ENCODE peak calls at places on chromosomes 1 and 21, in six cellular contexts. One of them, this sample, is unnamed.

GRCh38 chr1:24486296-24487065 is 16.2 kb upstream of the RCAN3 start:
- DNase-seq in lower lobe of right lung: no peak
- DNase-seq in right lobe of liver: no peak
- DNase-seq in mucosa of descending colon: no peak
- DNase-seq in uterus: no peak
- DNase-seq in lung: no peak
- DNase-seq in this sample: no peak

GRCh38 chr1:157472302-157472701 is 80.0 kb downstream of the FCRL5 start:
- DNase-seq in lower lobe of right lung: no peak
- DNase-seq in right lobe of liver: no peak
- DNase-seq in mucosa of descending colon: no peak
- DNase-seq in uterus: no peak
- DNase-seq in lung: no peak
- DNase-seq in this sample: no peak

GRCh38 chr1:186884266-186884665 is 55.5 kb downstream of the PLA2G4A start:
- DNase-seq in lower lobe of right lung: no peak
- DNase-seq in right lobe of liver: no peak
- DNase-seq in mucosa of descending colon: no peak
- DNase-seq in uterus: no peak
- DNase-seq in lung: no peak
- DNase-seq in this sample: no peak

GRCh38 chr1:214076341-214077035 is 88.7 kb downstream of the PROX1 start:
- DNase-seq in lower lobe of right lung: no peak
- DNase-seq in right lobe of liver: no peak
- DNase-seq in mucosa of descending colon: no peak
- DNase-seq in uterus: no peak
- DNase-seq in lung: no peak
- DNase-seq in this sample: peak; percentile 23

GRCh38 chr1:236744533-236744932 is 50.6 kb upstream of the MTR start:
- DNase-seq in lower lobe of right lung: no peak
- DNase-seq in right lobe of liver: no peak
- DNase-seq in mucosa of descending colon: no peak
- DNase-seq in uterus: no peak
- DNase-seq in lung: no peak
- DNase-seq in this sample: no peak

GRCh38 chr1:201552941-201553341 is 14.0 kb downstream of the NAV1 start:
- DNase-seq in lower lobe of right lung: peak; percentile 26
- DNase-seq in right lobe of liver: no peak
- DNase-seq in mucosa of descending colon: no peak
- DNase-seq in uterus: no peak
- DNase-seq in lung: no peak
- DNase-seq in this sample: no peak

GRCh38 chr1:38826886-38827285 is 32.7 kb downstream of the RRAGC start:
- DNase-seq in lower lobe of right lung: no peak
- DNase-seq in right lobe of liver: no peak
- DNase-seq in mucosa of descending colon: no peak
- DNase-seq in uterus: no peak
- DNase-seq in lung: no peak
- DNase-seq in this sample: no peak

GRCh38 chr21:34073749-34074282 is 438 bp downstream of the MRPS6 start:
- DNase-seq in lower lobe of right lung: peak; percentile 61
- DNase-seq in right lobe of liver: peak; percentile 68
- DNase-seq in mucosa of descending colon: no peak
- DNase-seq in uterus: no peak
- DNase-seq in lung: no peak
- DNase-seq in this sample: peak; percentile 39

GRCh38 chr1:59422921-59423575 is 126.2 kb downstream of the FGGY start:
- DNase-seq in lower lobe of right lung: peak; percentile 70
- DNase-seq in right lobe of liver: peak; percentile 92
- DNase-seq in mucosa of descending colon: no peak
- DNase-seq in uterus: peak; percentile 54
- DNase-seq in lung: peak; percentile 80
- DNase-seq in this sample: peak; percentile 35

GRCh38 chr1:32873484-32873883 is 2.8 kb upstream of the FNDC5 start:
- DNase-seq in lower lobe of right lung: no peak
- DNase-seq in right lobe of liver: no peak
- DNase-seq in mucosa of descending colon: no peak
- DNase-seq in uterus: no peak
- DNase-seq in lung: no peak
- DNase-seq in this sample: no peak

GRCh38 chr1:205486258-205486657 is 18.2 kb upstream of the CDK18 start:
- DNase-seq in lower lobe of right lung: no peak
- DNase-seq in right lobe of liver: no peak
- DNase-seq in mucosa of descending colon: no peak
- DNase-seq in uterus: no peak
- DNase-seq in lung: no peak
- DNase-seq in this sample: no peak

GRCh38 chr1:205481629-205482071 is 22.8 kb upstream of the CDK18 start:
- DNase-seq in lower lobe of right lung: no peak
- DNase-seq in right lobe of liver: no peak
- DNase-seq in mucosa of descending colon: no peak
- DNase-seq in uterus: no peak
- DNase-seq in lung: no peak
- DNase-seq in this sample: no peak

GRCh38 chr1:205483372-205483771 is 21.1 kb upstream of the CDK18 start:
- DNase-seq in lower lobe of right lung: no peak
- DNase-seq in right lobe of liver: no peak
- DNase-seq in mucosa of descending colon: no peak
- DNase-seq in uterus: no peak
- DNase-seq in lung: no peak
- DNase-seq in this sample: no peak

GRCh38 chr1:205488074-205488723 is 16.3 kb upstream of the CDK18 start:
- DNase-seq in lower lobe of right lung: no peak
- DNase-seq in right lobe of liver: peak; percentile 37
- DNase-seq in mucosa of descending colon: no peak
- DNase-seq in uterus: peak; percentile 53
- DNase-seq in lung: peak; percentile 52
- DNase-seq in this sample: peak; percentile 52

DNA sequence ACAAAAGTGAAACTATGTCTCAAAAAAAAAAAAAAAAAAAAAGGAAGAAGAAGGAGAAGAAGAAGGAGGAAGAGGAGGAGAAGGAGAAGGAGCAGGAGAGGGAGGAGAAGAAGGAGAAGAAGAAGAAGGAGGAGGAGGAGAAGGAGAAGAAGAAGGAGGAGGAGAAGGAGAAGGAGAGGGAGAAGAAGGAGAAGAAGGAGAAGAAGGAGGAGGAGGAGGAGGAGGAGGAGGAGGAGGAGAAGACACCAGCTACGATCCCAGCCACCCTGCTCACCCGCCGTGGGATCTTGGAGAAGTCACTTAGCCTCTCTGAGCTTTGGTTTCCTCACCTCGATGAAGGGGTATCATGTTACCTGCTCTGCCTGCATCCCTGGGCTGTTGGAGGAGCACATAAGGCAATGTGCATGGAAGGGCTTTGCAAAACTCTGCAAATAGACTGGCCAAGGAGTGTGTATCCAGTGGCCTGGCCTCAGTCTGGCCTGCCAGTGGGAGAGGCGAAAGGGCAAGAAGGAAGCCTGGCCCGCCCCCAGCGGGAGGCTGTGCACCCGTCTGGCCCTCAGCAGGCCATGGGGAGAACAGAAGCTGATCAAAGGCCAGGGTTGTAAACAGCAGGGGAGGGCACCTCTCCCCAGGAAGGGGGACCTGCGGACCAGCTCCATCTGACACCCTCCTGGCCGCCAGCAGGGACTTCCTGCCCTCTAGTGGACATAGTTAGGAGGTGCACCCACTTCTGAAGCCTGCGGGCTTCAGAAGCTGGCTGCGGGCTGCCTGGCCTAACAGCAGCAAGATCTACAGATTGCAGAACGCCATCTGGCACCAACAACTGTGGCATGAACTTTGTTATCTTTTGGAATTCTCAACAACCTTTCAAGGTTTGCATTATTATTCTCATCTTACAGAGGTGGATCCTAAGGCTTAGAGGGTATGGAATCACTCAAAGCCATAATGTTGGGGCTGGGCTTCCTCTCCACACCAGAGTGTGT is 19.2 kb upstream of the CDK18 start:
- DNase-seq in lower lobe of right lung: peak; percentile 67
- DNase-seq in right lobe of liver: peak; percentile 57
- DNase-seq in mucosa of descending colon: peak; percentile 60
- DNase-seq in uterus: peak; percentile 65
- DNase-seq in lung: peak; percentile 58
- DNase-seq in this sample: peak; percentile 79
- H3K4me3 ChIP-seq in lower lobe of right lung: no peak overlapping the region
- H3K4me3 ChIP-seq in right lobe of liver: no peak overlapping the region
- H3K4me3 ChIP-seq in mucosa of descending colon: no peak overlapping the region
- H3K4me3 ChIP-seq in uterus: no peak overlapping the region
- H3K4me3 ChIP-seq in lung: no peak overlapping the region
- H3K4me3 ChIP-seq in this sample: no peak overlapping the region

GRCh38 chr1:160664573-160665051 is 17.8 kb upstream of the SLAMF1 start:
- DNase-seq in lower lobe of right lung: no peak
- DNase-seq in right lobe of liver: no peak
- DNase-seq in mucosa of descending colon: no peak
- DNase-seq in uterus: no peak
- DNase-seq in lung: no peak
- DNase-seq in this sample: no peak
- H3K4me3 ChIP-seq in lower lobe of right lung: no peak overlapping the region
- H3K4me3 ChIP-seq in right lobe of liver: no peak overlapping the region
- H3K4me3 ChIP-seq in mucosa of descending colon: no peak overlapping the region
- H3K4me3 ChIP-seq in uterus: no peak overlapping the region
- H3K4me3 ChIP-seq in lung: no peak overlapping the region
- H3K4me3 ChIP-seq in this sample: no peak overlapping the region

DNA sequence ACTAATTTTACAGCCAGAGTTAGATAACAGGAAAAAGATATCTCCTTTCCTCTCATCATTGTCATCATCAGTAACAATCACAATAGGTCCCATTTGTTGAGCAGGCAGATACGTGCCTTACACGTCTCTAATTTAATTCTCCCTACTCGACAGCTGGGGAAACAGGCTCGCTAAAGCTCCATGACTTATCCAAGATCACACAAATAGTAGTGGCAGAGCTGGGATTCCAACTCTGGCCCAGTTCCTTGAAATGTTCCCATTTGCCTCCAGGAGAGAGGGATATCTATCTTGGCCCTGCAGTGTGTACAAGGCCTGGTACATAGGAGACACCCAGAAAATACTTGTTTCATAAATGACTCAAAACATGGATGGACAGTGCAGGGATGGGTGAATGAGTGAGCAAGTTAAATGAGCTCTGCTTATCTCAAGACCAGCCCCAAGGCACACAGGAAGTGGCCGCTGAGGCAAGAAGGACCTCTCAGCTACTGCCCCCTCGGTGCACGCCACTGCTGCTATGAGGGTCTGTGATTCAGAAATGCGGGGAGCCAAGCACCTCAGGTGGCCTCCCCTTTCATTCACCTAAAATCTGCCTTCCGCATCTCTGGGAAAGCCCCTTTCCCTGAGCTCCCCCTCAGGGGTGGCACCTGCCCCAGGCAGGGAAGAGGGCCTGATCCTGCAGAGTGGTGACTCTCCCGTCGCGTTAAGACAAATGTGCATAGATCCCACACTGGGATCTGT is 3.7 kb downstream of the KCNN3 start:
- DNase-seq in lower lobe of right lung: no peak
- DNase-seq in right lobe of liver: no peak
- DNase-seq in mucosa of descending colon: no peak
- DNase-seq in uterus: no peak
- DNase-seq in lung: no peak
- DNase-seq in this sample: no peak
- H3K4me3 ChIP-seq in lower lobe of right lung: no peak overlapping the region
- H3K4me3 ChIP-seq in right lobe of liver: no peak overlapping the region
- H3K4me3 ChIP-seq in mucosa of descending colon: no peak overlapping the region
- H3K4me3 ChIP-seq in uterus: no peak overlapping the region
- H3K4me3 ChIP-seq in lung: no peak overlapping the region
- H3K4me3 ChIP-seq in this sample: no peak overlapping the region

GRCh38 chr1:40817791-40818263 is 34.2 kb downstream of the KCNQ4 start:
- DNase-seq in lower lobe of right lung: no peak
- DNase-seq in right lobe of liver: no peak
- DNase-seq in mucosa of descending colon: no peak
- DNase-seq in uterus: no peak
- DNase-seq in lung: no peak
- DNase-seq in this sample: no peak

GRCh38 chr1:40819101-40819500 is 35.5 kb downstream of the KCNQ4 start:
- DNase-seq in lower lobe of right lung: no peak
- DNase-seq in right lobe of liver: no peak
- DNase-seq in mucosa of descending colon: no peak
- DNase-seq in uterus: no peak
- DNase-seq in lung: no peak
- DNase-seq in this sample: no peak

GRCh38 chr1:40820911-40821693 is 37.5 kb downstream of the KCNQ4 start:
- DNase-seq in lower lobe of right lung: no peak
- DNase-seq in right lobe of liver: no peak
- DNase-seq in mucosa of descending colon: no peak
- DNase-seq in uterus: no peak
- DNase-seq in lung: no peak
- DNase-seq in this sample: no peak

GRCh38 chr1:40820251-40820797 is 36.7 kb downstream of the KCNQ4 start:
- DNase-seq in lower lobe of right lung: no peak
- DNase-seq in right lobe of liver: peak; percentile 51
- DNase-seq in mucosa of descending colon: no peak
- DNase-seq in uterus: no peak
- DNase-seq in lung: no peak
- DNase-seq in this sample: no peak

DNA sequence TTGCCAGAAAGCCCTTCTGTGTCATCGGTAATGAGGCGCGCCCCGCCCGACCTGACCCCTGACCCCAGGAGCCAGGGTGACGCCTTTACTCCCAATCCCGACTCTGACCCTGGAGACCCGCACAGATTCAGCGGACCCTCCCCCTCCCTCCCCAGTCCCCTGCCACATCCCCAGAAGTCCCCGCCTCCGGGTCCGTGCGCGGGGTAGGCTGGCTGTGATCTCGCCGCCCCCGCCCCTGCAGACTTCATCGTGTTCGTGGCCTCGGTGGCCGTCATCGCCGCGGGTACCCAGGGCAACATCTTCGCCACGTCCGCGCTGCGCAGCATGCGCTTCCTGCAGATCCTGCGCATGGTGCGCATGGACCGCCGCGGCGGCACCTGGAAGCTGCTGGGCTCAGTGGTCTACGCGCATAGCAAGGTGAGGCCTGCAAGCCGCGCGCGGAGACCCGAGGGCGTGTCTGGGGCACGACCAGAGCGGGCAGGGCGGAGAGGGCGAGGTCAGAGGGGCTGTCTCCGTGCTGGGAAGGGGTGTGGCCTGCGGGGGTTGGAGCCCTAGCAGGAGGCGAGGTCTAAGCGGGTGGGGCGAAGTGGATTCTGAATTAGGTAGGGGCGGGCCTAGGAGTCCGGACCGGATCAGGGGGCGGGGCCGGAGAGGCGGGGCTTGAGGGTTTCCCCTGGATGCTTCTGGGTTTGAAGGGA is 34.8 kb downstream of the KCNQ4 start:
- DNase-seq in lower lobe of right lung: peak; percentile 82
- DNase-seq in right lobe of liver: peak; percentile 71
- DNase-seq in mucosa of descending colon: peak; percentile 91
- DNase-seq in uterus: peak; percentile 37
- DNase-seq in lung: peak; percentile 79
- DNase-seq in this sample: peak; percentile 64
- H3K4me3 ChIP-seq in lower lobe of right lung: peak overlapping the region; percentile 56
- H3K4me3 ChIP-seq in right lobe of liver: peak overlapping the region; percentile 40
- H3K4me3 ChIP-seq in mucosa of descending colon: no peak overlapping the region
- H3K4me3 ChIP-seq in uterus: peak overlapping the region; percentile 1
- H3K4me3 ChIP-seq in lung: no peak overlapping the region
- H3K4me3 ChIP-seq in this sample: peak overlapping the region; percentile 26

GRCh38 chr1:119882172-119883029 is 13.9 kb downstream of the ADAM30 start:
- DNase-seq in lower lobe of right lung: no peak
- DNase-seq in right lobe of liver: no peak
- DNase-seq in mucosa of descending colon: no peak
- DNase-seq in uterus: no peak
- DNase-seq in lung: no peak
- DNase-seq in this sample: no peak
- H3K4me3 ChIP-seq in lower lobe of right lung: no peak overlapping the region
- H3K4me3 ChIP-seq in right lobe of liver: no peak overlapping the region
- H3K4me3 ChIP-seq in mucosa of descending colon: no peak overlapping the region
- H3K4me3 ChIP-seq in uterus: no peak overlapping the region
- H3K4me3 ChIP-seq in lung: no peak overlapping the region
- H3K4me3 ChIP-seq in this sample: no peak overlapping the region